ENCODE peak calls at places on chromosomes 3 and 15, in ten cellular contexts. B, W, F, K, T, V, M, Z, Y and E are unnamed samples.

GRCh38 chr3:69129531-69129930 is 7.1 kb upstream of the LMOD3 start:
- DNase-seq in K (no peak), T (no peak), W (no peak), M (no peak), V (no peak), F (no peak), Y (no peak), B (no peak), Z (no peak), E (no peak)

GRCh38 chr3:83946045-83946444 is 1012.7 kb upstream of the CADM2 start:
- DNase-seq in T (no peak), Z (no peak), Y (no peak), F (no peak), V (no peak), W (no peak), B (no peak), K (no peak), M (no peak), E (no peak)

GRCh38 chr3:22798461-22798860 is 404.7 kb upstream of the UBE2E2 start:
- DNase-seq in K (no peak), V (no peak), Z (no peak), F (no peak), Y (no peak), W (no peak), B (no peak), M (no peak), T (no peak), E (no peak)

GRCh38 chr3:48898383-48899234 is at the start of gene SLC25A20:
- DNase-seq in F (peak), Z (peak), V (peak), W (no peak), B (peak), K (peak), Y (peak), M (peak), T (peak), E (peak)

GRCh38 chr3:127067116-127067910 is 84.4 kb downstream of the PLXNA1 start:
- DNase-seq in Y (no peak), F (no peak), V (no peak), B (no peak), W (no peak), M (no peak), K (peak), Z (peak), T (no peak), E (no peak)

GRCh38 chr3:69738859-69739203 is 433 bp upstream of the MITF start:
- DNase-seq in K (no peak), Z (no peak), V (no peak), M (no peak), F (peak), Y (no peak), W (no peak), T (no peak), B (no peak), E (no peak)

GRCh38 chr15:89958107-89958805 is 42.9 kb upstream of the ZNF710 start:
- DNase-seq in W (no peak), K (peak), Z (no peak), T (no peak), F (no peak), V (no peak), B (no peak), M (no peak), Y (no peak), E (no peak)

GRCh38 chr3:182124187-182124586 is 412.5 kb downstream of the SOX2 start:
- DNase-seq in M (no peak), T (no peak), W (no peak), V (no peak), Y (no peak), B (no peak), K (no peak), Z (no peak), F (no peak), E (no peak)

GRCh38 chr3:126342211-126342610 is 15.0 kb downstream of the KLF15 start:
- DNase-seq in V (no peak), Z (no peak), M (no peak), B (no peak), W (no peak), T (no peak), F (no peak), Y (no peak), K (peak), E (no peak)

GRCh38 chr3:145776782-145777408 is 384.1 kb downstream of the PLOD2 start:
- DNase-seq in W (no peak), Z (peak), F (peak), B (peak), K (no peak), Y (no peak), M (no peak), V (peak), T (peak), E (peak)

GRCh38 chr15:84654689-84655453 is 788 bp upstream of the WDR73 start:
- DNase-seq in T (peak), F (peak), V (peak), Y (peak), K (peak), W (no peak), M (peak), B (peak), Z (peak), E (peak)

GRCh38 chr15:77021803-77022381 is 27.0 kb downstream of the PSTPIP1 start:
- DNase-seq in F (no peak), Y (no peak), T (no peak), W (peak), K (peak), Z (no peak), M (no peak), V (peak), B (peak), E (peak)

GRCh38 chr3:149223461-149223820 is 1.8 kb upstream of the CP start:
- DNase-seq in T (no peak), V (no peak), F (no peak), Y (no peak), B (no peak), Z (no peak), M (no peak), W (no peak), K (no peak), E (no peak)

GRCh38 chr15:66566963-66567531 is 1.2 kb upstream of the LCTL start:
- DNase-seq in M (peak), B (peak), K (peak), Z (peak), V (peak), F (peak), Y (peak), T (peak), W (no peak), E (peak)

GRCh38 chr3:128452678-128453275 is 13.9 kb downstream of the DNAJB8 start:
- DNase-seq in T (no peak), K (no peak), W (no peak), F (no peak), B (no peak), Z (no peak), V (no peak), Y (no peak), M (no peak), E (no peak)

GRCh38 chr3:95167748-95168147 is 1104.9 kb downstream of the NSUN3 start:
- DNase-seq in V (no peak), M (no peak), Y (no peak), B (no peak), K (no peak), F (no peak), W (no peak), T (no peak), Z (no peak), E (no peak)

GRCh38 chr15:89121414-89121813 is 33.2 kb downstream of the ABHD2 start:
- DNase-seq in M (no peak), K (no peak), Z (no peak), V (no peak), W (no peak), F (no peak), B (no peak), Y (no peak), T (no peak), E (no peak)

GRCh38 chr3:133388696-133389095 is 11.2 kb upstream of the BFSP2 start:
- DNase-seq in V (no peak), Y (no peak), F (no peak), Z (no peak), T (no peak), K (no peak), M (no peak), W (no peak), B (no peak), E (no peak)

GRCh38 chr3:99471353-99472323 is 166.8 kb upstream of the COL8A1 start:
- DNase-seq in Z (peak), B (no peak), V (no peak), W (no peak), Y (no peak), F (no peak), T (no peak), M (no peak), K (no peak), E (no peak)

GRCh38 chr3:159941043-159941994 is 47.3 kb upstream of the IL12A start:
- DNase-seq in F (no peak), T (no peak), M (no peak), Z (no peak), K (no peak), W (no peak), Y (no peak), V (no peak), B (peak), E (no peak)

GRCh38 chr3:117512975-117513374 is 803.4 kb downstream of the TUSC7 start:
- DNase-seq in V (peak), Y (no peak), Z (no peak), M (no peak), K (no peak), T (no peak), F (no peak), B (no peak), W (no peak), E (no peak)

GRCh38 chr3:124780767-124781485 is 50.7 kb downstream of the UMPS start:
- DNase-seq in T (no peak), F (no peak), W (no peak), V (peak), Z (peak), M (no peak), Y (peak), B (peak), K (peak), E (peak)

GRCh38 chr3:123552095-123552714 is 32.6 kb downstream of the HACD2 start:
- DNase-seq in T (no peak), W (no peak), F (peak), B (peak), K (no peak), M (no peak), Y (no peak), Z (no peak), V (peak), E (peak)

GRCh38 chr3:157282261-157283191 is 122.6 kb upstream of the CCNL1 start:
- DNase-seq in W (peak), Z (no peak), K (no peak), B (no peak), Y (no peak), V (peak), F (no peak), M (no peak), T (peak), E (peak)

GRCh38 chr3:179750720-179751328 is 98.0 kb downstream of the USP13 start:
- DNase-seq in V (peak), B (peak), T (peak), K (no peak), Y (no peak), Z (no peak), W (no peak), M (no peak), F (peak), E (peak)

GRCh38 chr3:18098960-18099587 is 326.1 kb downstream of the SATB1 start:
- DNase-seq in Z (no peak), Y (no peak), F (peak), K (no peak), M (peak), T (peak), V (peak), B (peak), W (peak), E (peak)

GRCh38 chr15:101070502-101071273 is 151.5 kb downstream of the LRRK1 start:
- DNase-seq in W (peak), Z (no peak), M (no peak), T (peak), K (no peak), B (peak), V (peak), Y (peak), F (peak), E (peak)

GRCh38 chr3:187994221-187995085 is 159.5 kb upstream of the LPP start:
- DNase-seq in W (peak), T (no peak), V (peak), Y (no peak), F (no peak), B (no peak), Z (no peak), K (no peak), M (no peak), E (peak)

GRCh38 chr3:170953736-170954135 is 45.3 kb upstream of the EIF5A2 start:
- DNase-seq in F (no peak), Y (no peak), W (no peak), K (no peak), Z (no peak), B (no peak), V (no peak), T (no peak), M (no peak), E (no peak)

GRCh38 chr3:60250210-60250609 is 1001.0 kb downstream of the FHIT start:
- DNase-seq in V (peak), F (no peak), Z (no peak), W (no peak), Y (no peak), B (no peak), T (no peak), K (no peak), M (no peak), E (no peak)

GRCh38 chr3:187012609-187013051 is 82.3 kb downstream of the ST6GAL1 start:
- DNase-seq in Z (peak), F (peak), M (peak), B (no peak), T (no peak), Y (no peak), V (peak), W (no peak), K (no peak), E (peak)

GRCh38 chr15:83504365-83504764 is 57.2 kb downstream of the SH3GL3 start:
- DNase-seq in K (no peak), W (no peak), Z (no peak), T (no peak), M (no peak), V (no peak), B (no peak), Y (no peak), F (no peak), E (peak)

GRCh38 chr3:23650371-23651140 is 155.2 kb upstream of the UBE2E1 start:
- DNase-seq in M (no peak), B (peak), Z (peak), Y (no peak), K (no peak), W (peak), F (no peak), T (no peak), V (peak), E (peak)

GRCh38 chr15:74656935-74657535 is 38.8 kb downstream of the EDC3 start:
- DNase-seq in K (no peak), M (no peak), V (no peak), Z (no peak), B (no peak), Y (no peak), F (no peak), W (no peak), T (no peak), E (no peak)

GRCh38 chr3:55488398-55489055 is 1.4 kb upstream of the WNT5A start:
- DNase-seq in K (peak), V (peak), B (no peak), Y (peak), Z (peak), M (no peak), F (peak), T (peak), W (no peak), E (peak)